ENCODE peak calls at places on chromosomes 2 and 18, in six cellular contexts. One of them, this sample, is unnamed. For H3K4me1 and H3K27me3, the result is how much of the 10 kb centered on the place peaks cover.

GRCh38 chr18:28657836-28658410 is 481.0 kb upstream of the CDH2 start:
- DNase-seq in suprapubic skin: no peak
- DNase-seq in GM12878: no peak
- DNase-seq in IMR-90: no peak
- DNase-seq in psoas muscle: no peak
- DNase-seq in ovary: no peak
- DNase-seq in this sample: no peak

GRCh38 chr18:38663682-38664081 is 1098.1 kb upstream of the CELF4 start:
- DNase-seq in suprapubic skin: no peak
- DNase-seq in psoas muscle: no peak
- DNase-seq in ovary: no peak
- DNase-seq in GM12878: no peak
- DNase-seq in IMR-90: no peak
- DNase-seq in this sample: no peak

GRCh38 chr2:191626497-191627151 is 51.3 kb upstream of the NABP1 start:
- DNase-seq in GM12878: no peak
- DNase-seq in psoas muscle: no peak
- DNase-seq in ovary: no peak
- DNase-seq in suprapubic skin: no peak
- DNase-seq in IMR-90: peak
- DNase-seq in this sample: no peak

GRCh38 chr18:48792611-48793368 is 158.0 kb downstream of the SMAD7 start:
- DNase-seq in GM12878: no peak
- DNase-seq in suprapubic skin: peak
- DNase-seq in ovary: no peak
- DNase-seq in IMR-90: no peak
- DNase-seq in psoas muscle: peak
- DNase-seq in this sample: no peak

GRCh38 chr2:8836979-8837794 is at the start of gene KIDINS220:
- DNase-seq in IMR-90: peak
- DNase-seq in ovary: peak
- DNase-seq in psoas muscle: peak
- DNase-seq in suprapubic skin: peak
- DNase-seq in GM12878: peak
- DNase-seq in this sample: peak

GRCh38 chr2:176159678-176160250 is 2.7 kb downstream of the HOXD3 start:
- DNase-seq in psoas muscle: no peak
- DNase-seq in IMR-90: no peak
- DNase-seq in ovary: no peak
- DNase-seq in GM12878: no peak
- DNase-seq in suprapubic skin: no peak
- DNase-seq in this sample: no peak

GRCh38 chr2:168607992-168608391 is 151.9 kb downstream of the CERS6 start:
- DNase-seq in psoas muscle: no peak
- DNase-seq in ovary: no peak
- DNase-seq in IMR-90: peak
- DNase-seq in GM12878: no peak
- DNase-seq in suprapubic skin: no peak
- DNase-seq in this sample: no peak

GRCh38 chr2:48343571-48344440 is 186.1 kb upstream of the STON1 start:
- DNase-seq in ovary: no peak
- DNase-seq in GM12878: no peak
- DNase-seq in IMR-90: peak
- DNase-seq in suprapubic skin: no peak
- DNase-seq in psoas muscle: no peak
- DNase-seq in this sample: no peak

GRCh38 chr2:224253464-224253863 is 148.4 kb downstream of the FAM124B start:
- DNase-seq in suprapubic skin: no peak
- DNase-seq in psoas muscle: no peak
- DNase-seq in ovary: no peak
- DNase-seq in IMR-90: no peak
- DNase-seq in GM12878: no peak
- DNase-seq in this sample: no peak

GRCh38 chr2:74186038-74186437 is 7.4 kb upstream of the MOB1A start:
- DNase-seq in IMR-90: no peak
- DNase-seq in GM12878: peak
- DNase-seq in ovary: no peak
- DNase-seq in psoas muscle: no peak
- DNase-seq in suprapubic skin: no peak
- DNase-seq in this sample: no peak

GRCh38 chr2:224433442-224433841 is 31.5 kb upstream of the FAM124B start:
- DNase-seq in IMR-90: no peak
- DNase-seq in ovary: no peak
- DNase-seq in suprapubic skin: no peak
- DNase-seq in psoas muscle: no peak
- DNase-seq in GM12878: no peak
- DNase-seq in this sample: no peak

GRCh38 chr2:191245046-191245868 is at the start of gene MYO1B:
- DNase-seq in ovary: peak
- DNase-seq in psoas muscle: peak
- DNase-seq in GM12878: no peak
- DNase-seq in IMR-90: peak
- DNase-seq in suprapubic skin: peak
- DNase-seq in this sample: peak

GRCh38 chr2:219441451-219442205 is 7.0 kb downstream of the SPEG start:
- DNase-seq in psoas muscle: peak
- DNase-seq in IMR-90: peak
- DNase-seq in suprapubic skin: no peak
- DNase-seq in GM12878: no peak
- DNase-seq in ovary: peak
- DNase-seq in this sample: peak

GRCh38 chr2:38824906-38825305 is 46.9 kb downstream of the GEMIN6 start:
- DNase-seq in GM12878: no peak
- DNase-seq in suprapubic skin: no peak
- DNase-seq in IMR-90: no peak
- DNase-seq in psoas muscle: no peak
- DNase-seq in ovary: no peak
- DNase-seq in this sample: no peak

GRCh38 chr2:105406221-105406620 is 7.4 kb upstream of the FHL2 start:
- DNase-seq in ovary: no peak
- DNase-seq in suprapubic skin: no peak
- DNase-seq in IMR-90: peak
- DNase-seq in GM12878: no peak
- DNase-seq in psoas muscle: no peak
- DNase-seq in this sample: no peak

GRCh38 chr2:120261387-120262006 is 8.8 kb downstream of the RALB start:
- DNase-seq in suprapubic skin: no peak
- DNase-seq in psoas muscle: no peak
- DNase-seq in GM12878: peak
- DNase-seq in ovary: no peak
- DNase-seq in IMR-90: no peak
- DNase-seq in this sample: no peak

GRCh38 chr2:207662203-207662602 is 37.0 kb upstream of the METTL21A start:
- DNase-seq in IMR-90: no peak
- DNase-seq in ovary: no peak
- DNase-seq in GM12878: peak
- DNase-seq in suprapubic skin: no peak
- DNase-seq in psoas muscle: no peak
- DNase-seq in this sample: no peak

GRCh38 chr2:236785611-236786057 is 216.0 kb downstream of the ACKR3 start:
- DNase-seq in suprapubic skin: no peak
- DNase-seq in psoas muscle: no peak
- DNase-seq in IMR-90: no peak
- DNase-seq in ovary: no peak
- DNase-seq in GM12878: no peak
- DNase-seq in this sample: no peak

GRCh38 chr2:26491563-26492167 is 13.7 kb upstream of the OTOF start:
- DNase-seq in GM12878: no peak
- DNase-seq in suprapubic skin: no peak
- DNase-seq in IMR-90: no peak
- DNase-seq in ovary: no peak
- DNase-seq in psoas muscle: no peak
- DNase-seq in this sample: no peak

GRCh38 chr2:69581774-69582581 is 61.6 kb downstream of the AAK1 start:
- DNase-seq in psoas muscle: no peak
- DNase-seq in suprapubic skin: no peak
- DNase-seq in IMR-90: peak
- DNase-seq in GM12878: peak
- DNase-seq in ovary: no peak
- DNase-seq in this sample: no peak

GRCh38 chr18:9337875-9338274 is 3.3 kb downstream of the TWSG1 start:
- DNase-seq in IMR-90: peak
- DNase-seq in ovary: no peak
- DNase-seq in GM12878: peak
- DNase-seq in suprapubic skin: no peak
- DNase-seq in psoas muscle: no peak
- DNase-seq in this sample: no peak

GRCh38 chr2:42214669-42215068 is 45.5 kb downstream of the EML4 start:
- DNase-seq in ovary: no peak
- DNase-seq in suprapubic skin: no peak
- DNase-seq in GM12878: no peak
- DNase-seq in IMR-90: peak
- DNase-seq in psoas muscle: no peak
- DNase-seq in this sample: no peak

GRCh38 chr2:42211291-42211690 is 42.1 kb downstream of the EML4 start:
- DNase-seq in IMR-90: no peak
- DNase-seq in psoas muscle: no peak
- DNase-seq in suprapubic skin: no peak
- DNase-seq in ovary: no peak
- DNase-seq in GM12878: no peak
- DNase-seq in this sample: no peak

GRCh38 chr2:42205337-42205736 is 36.2 kb downstream of the EML4 start:
- DNase-seq in IMR-90: no peak
- DNase-seq in suprapubic skin: no peak
- DNase-seq in GM12878: no peak
- DNase-seq in psoas muscle: no peak
- DNase-seq in ovary: no peak
- DNase-seq in this sample: no peak

GRCh38 chr2:42207826-42208225 is 38.7 kb downstream of the EML4 start:
- DNase-seq in ovary: no peak
- DNase-seq in psoas muscle: no peak
- DNase-seq in suprapubic skin: no peak
- DNase-seq in GM12878: no peak
- DNase-seq in IMR-90: no peak
- DNase-seq in this sample: no peak

DNA sequence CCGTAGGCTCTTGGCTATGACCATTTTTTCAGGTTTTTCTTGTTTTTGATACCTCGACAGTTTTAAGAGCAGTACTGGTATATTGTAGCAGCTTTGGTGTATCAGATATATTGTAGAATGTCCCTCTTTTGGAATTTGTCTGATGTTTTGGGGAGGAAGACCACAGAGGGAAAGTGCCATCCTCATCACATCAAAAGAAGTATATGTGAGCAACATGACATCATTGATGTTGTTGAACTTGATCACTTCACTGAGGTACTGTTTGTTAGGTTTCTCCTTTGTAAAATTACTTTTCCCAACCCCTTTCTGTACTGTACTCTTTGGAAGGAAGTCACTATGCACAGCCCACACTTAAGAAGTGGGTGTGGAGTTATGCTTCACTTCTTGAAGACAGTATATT is 41.0 kb downstream of the EML4 start:
- DNase-seq in IMR-90: no peak
- DNase-seq in suprapubic skin: no peak
- DNase-seq in psoas muscle: no peak
- DNase-seq in ovary: no peak
- DNase-seq in GM12878: no peak
- DNase-seq in this sample: no peak
- H3K4me1 ChIP-seq in IMR-90: under half
- H3K4me1 ChIP-seq in suprapubic skin: under half
- H3K4me1 ChIP-seq in psoas muscle: under half
- H3K4me1 ChIP-seq in ovary: under half
- H3K4me1 ChIP-seq in GM12878: under half
- H3K4me1 ChIP-seq in this sample: under half

GRCh38 chr2:66070717-66071602 is 364.0 kb upstream of the MEIS1 start:
- DNase-seq in psoas muscle: no peak
- DNase-seq in ovary: no peak
- DNase-seq in IMR-90: no peak
- DNase-seq in suprapubic skin: no peak
- DNase-seq in GM12878: no peak
- DNase-seq in this sample: no peak

GRCh38 chr2:66073166-66073565 is 361.8 kb upstream of the MEIS1 start:
- DNase-seq in suprapubic skin: no peak
- DNase-seq in psoas muscle: no peak
- DNase-seq in GM12878: no peak
- DNase-seq in IMR-90: no peak
- DNase-seq in ovary: no peak
- DNase-seq in this sample: no peak

GRCh38 chr2:66069937-66070716 is 364.8 kb upstream of the MEIS1 start:
- DNase-seq in GM12878: no peak
- DNase-seq in suprapubic skin: no peak
- DNase-seq in psoas muscle: no peak
- DNase-seq in ovary: no peak
- DNase-seq in IMR-90: no peak
- DNase-seq in this sample: no peak
- H3K27me3 ChIP-seq in GM12878: under half
- H3K27me3 ChIP-seq in suprapubic skin: under half
- H3K27me3 ChIP-seq in psoas muscle: under half
- H3K27me3 ChIP-seq in ovary: under half
- H3K27me3 ChIP-seq in IMR-90: under half
- H3K27me3 ChIP-seq in this sample: under half

GRCh38 chr2:101710690-101711318 is 13.3 kb downstream of the MAP4K4 start:
- DNase-seq in psoas muscle: no peak
- DNase-seq in suprapubic skin: no peak
- DNase-seq in IMR-90: peak
- DNase-seq in ovary: no peak
- DNase-seq in GM12878: no peak
- DNase-seq in this sample: no peak
- H3K4me1 ChIP-seq in psoas muscle: half or more
- H3K4me1 ChIP-seq in suprapubic skin: half or more
- H3K4me1 ChIP-seq in IMR-90: under half
- H3K4me1 ChIP-seq in ovary: under half
- H3K4me1 ChIP-seq in GM12878: under half
- H3K4me1 ChIP-seq in this sample: half or more

GRCh38 chr18:67730884-67731283 is 214.4 kb upstream of the DSEL start:
- DNase-seq in GM12878: no peak
- DNase-seq in IMR-90: peak
- DNase-seq in suprapubic skin: no peak
- DNase-seq in ovary: no peak
- DNase-seq in psoas muscle: no peak
- DNase-seq in this sample: no peak

GRCh38 chr18:67731853-67732252 is 215.3 kb upstream of the DSEL start:
- DNase-seq in suprapubic skin: no peak
- DNase-seq in GM12878: no peak
- DNase-seq in IMR-90: peak
- DNase-seq in ovary: no peak
- DNase-seq in psoas muscle: no peak
- DNase-seq in this sample: no peak

GRCh38 chr18:67726882-67727281 is 210.4 kb upstream of the DSEL start:
- DNase-seq in psoas muscle: no peak
- DNase-seq in GM12878: no peak
- DNase-seq in IMR-90: no peak
- DNase-seq in suprapubic skin: no peak
- DNase-seq in ovary: no peak
- DNase-seq in this sample: no peak

GRCh38 chr18:67733094-67733493 is 216.6 kb upstream of the DSEL start:
- DNase-seq in ovary: no peak
- DNase-seq in IMR-90: peak
- DNase-seq in suprapubic skin: no peak
- DNase-seq in GM12878: no peak
- DNase-seq in psoas muscle: no peak
- DNase-seq in this sample: no peak

GRCh38 chr18:67728364-67728763 is 211.8 kb upstream of the DSEL start:
- DNase-seq in psoas muscle: no peak
- DNase-seq in ovary: no peak
- DNase-seq in GM12878: no peak
- DNase-seq in IMR-90: no peak
- DNase-seq in suprapubic skin: no peak
- DNase-seq in this sample: no peak
- H3K27me3 ChIP-seq in psoas muscle: under half
- H3K27me3 ChIP-seq in ovary: under half
- H3K27me3 ChIP-seq in GM12878: under half
- H3K27me3 ChIP-seq in IMR-90: under half
- H3K27me3 ChIP-seq in suprapubic skin: under half
- H3K27me3 ChIP-seq in this sample: under half